ENCODE peak calls at places on chromosome 16, in four cellular contexts. One of them, this sample, is unnamed.

GRCh38 chr16:9802160-9802559 is 380.1 kb downstream of the GRIN2A start:
- DNase-seq in colonic mucosa: no peak
- DNase-seq in cardiac fibroblast: no peak
- DNase-seq in mammary epithelial cell: no peak
- DNase-seq in this sample: no peak

GRCh38 chr16:87982491-87983415 is 31.5 kb downstream of the BANP start:
- DNase-seq in colonic mucosa: no peak
- DNase-seq in cardiac fibroblast: no peak
- DNase-seq in mammary epithelial cell: no peak
- DNase-seq in this sample: no peak

GRCh38 chr16:67857547-67858233 is 10.2 kb upstream of the CENPT start:
- DNase-seq in colonic mucosa: peak; percentile 65
- DNase-seq in cardiac fibroblast: peak; percentile 98
- DNase-seq in mammary epithelial cell: peak; percentile 96
- DNase-seq in this sample: peak; percentile 91

GRCh38 chr16:51407921-51408320 is 256.9 kb upstream of the SALL1 start:
- DNase-seq in colonic mucosa: no peak
- DNase-seq in cardiac fibroblast: peak; percentile 42
- DNase-seq in mammary epithelial cell: no peak
- DNase-seq in this sample: no peak

GRCh38 chr16:17277981-17278381 is 192.8 kb downstream of the XYLT1 start:
- DNase-seq in colonic mucosa: peak; percentile 76
- DNase-seq in cardiac fibroblast: peak; percentile 26
- DNase-seq in mammary epithelial cell: no peak
- DNase-seq in this sample: no peak

GRCh38 chr16:11233727-11234376 is 22.2 kb downstream of the SOCS1 start:
- DNase-seq in colonic mucosa: no peak
- DNase-seq in cardiac fibroblast: no peak
- DNase-seq in mammary epithelial cell: no peak
- DNase-seq in this sample: no peak

GRCh38 chr16:67470314-67470713 is 10.6 kb downstream of the ATP6V0D1 start:
- DNase-seq in colonic mucosa: peak; percentile 32
- DNase-seq in cardiac fibroblast: no peak
- DNase-seq in mammary epithelial cell: no peak
- DNase-seq in this sample: peak; percentile 99

GRCh38 chr16:78762222-78762621 is 662.8 kb downstream of the WWOX start:
- DNase-seq in colonic mucosa: no peak
- DNase-seq in cardiac fibroblast: no peak
- DNase-seq in mammary epithelial cell: no peak
- DNase-seq in this sample: no peak

GRCh38 chr16:66020061-66020460 is 346.4 kb upstream of the CDH5 start:
- DNase-seq in colonic mucosa: no peak
- DNase-seq in cardiac fibroblast: peak; percentile 9
- DNase-seq in mammary epithelial cell: no peak
- DNase-seq in this sample: no peak

GRCh38 chr16:80197790-80198201 is 343.0 kb upstream of the DYNLRB2 start:
- DNase-seq in colonic mucosa: no peak
- DNase-seq in cardiac fibroblast: peak; percentile 95
- DNase-seq in mammary epithelial cell: peak; percentile 93
- DNase-seq in this sample: no peak

GRCh38 chr16:15770107-15770506 is 86.7 kb downstream of the MYH11 start:
- DNase-seq in colonic mucosa: no peak
- DNase-seq in cardiac fibroblast: no peak
- DNase-seq in mammary epithelial cell: no peak
- DNase-seq in this sample: no peak

GRCh38 chr16:9677301-9677653 is 505.0 kb downstream of the GRIN2A start:
- DNase-seq in colonic mucosa: no peak
- DNase-seq in cardiac fibroblast: no peak
- DNase-seq in mammary epithelial cell: no peak
- DNase-seq in this sample: no peak

GRCh38 chr16:56923481-56923880 is 8.5 kb upstream of the HERPUD1 start:
- DNase-seq in colonic mucosa: no peak
- DNase-seq in cardiac fibroblast: peak; percentile 54
- DNase-seq in mammary epithelial cell: no peak
- DNase-seq in this sample: no peak

GRCh38 chr16:18969855-18970240 is 13.9 kb upstream of the TMC7 start:
- DNase-seq in colonic mucosa: no peak
- DNase-seq in cardiac fibroblast: no peak
- DNase-seq in mammary epithelial cell: no peak
- DNase-seq in this sample: no peak

GRCh38 chr16:18966791-18967190 is 16.9 kb upstream of the TMC7 start:
- DNase-seq in colonic mucosa: no peak
- DNase-seq in cardiac fibroblast: no peak
- DNase-seq in mammary epithelial cell: no peak
- DNase-seq in this sample: no peak

GRCh38 chr16:18975109-18975508 is 8.6 kb upstream of the TMC7 start:
- DNase-seq in colonic mucosa: no peak
- DNase-seq in cardiac fibroblast: no peak
- DNase-seq in mammary epithelial cell: no peak
- DNase-seq in this sample: no peak

GRCh38 chr16:18965555-18965954 is 18.2 kb upstream of the TMC7 start:
- DNase-seq in colonic mucosa: no peak
- DNase-seq in cardiac fibroblast: no peak
- DNase-seq in mammary epithelial cell: no peak
- DNase-seq in this sample: no peak

DNA sequence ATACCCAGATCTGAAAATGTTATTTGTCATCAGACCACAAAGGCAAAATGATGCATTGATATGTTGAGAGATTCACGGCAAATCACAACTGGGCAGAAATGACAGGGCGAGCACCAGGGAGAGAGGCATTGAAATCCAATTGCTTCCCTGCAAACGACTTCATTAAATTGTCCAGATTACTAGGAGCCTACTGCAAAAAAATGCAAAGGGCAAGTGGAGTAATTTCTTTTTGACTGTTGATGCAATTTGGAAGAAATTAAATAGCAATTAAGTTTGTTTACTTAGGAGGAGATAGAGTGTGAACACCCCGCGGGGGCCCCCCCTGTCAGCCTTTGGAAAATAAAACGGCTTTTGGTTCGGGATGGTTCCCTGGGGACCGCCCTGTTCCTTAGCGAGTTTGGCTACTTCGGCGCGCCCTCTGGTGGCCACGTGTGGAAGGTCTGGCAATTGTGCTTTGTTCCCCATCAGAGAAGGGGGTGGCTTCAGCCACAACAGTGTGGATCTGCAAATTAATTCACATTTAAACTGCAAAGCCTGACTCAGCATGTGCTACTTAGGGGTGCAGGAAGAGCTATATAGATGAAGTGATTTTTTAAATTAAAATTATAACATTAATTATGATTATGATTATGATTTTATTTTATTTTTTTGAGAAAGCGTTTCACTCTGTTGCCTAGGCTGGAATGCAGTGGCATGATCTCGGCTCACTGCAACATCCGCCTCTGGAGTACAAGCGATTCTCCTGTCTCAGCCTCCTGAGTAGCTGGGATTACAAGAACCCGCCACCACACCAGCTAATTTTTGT is 14.5 kb upstream of the TMC7 start:
- DNase-seq in colonic mucosa: peak; percentile 92
- DNase-seq in cardiac fibroblast: peak; percentile 84
- DNase-seq in mammary epithelial cell: peak; percentile 56
- DNase-seq in this sample: peak; percentile 65
- H3K4me3 ChIP-seq in colonic mucosa: no peak overlapping the region
- H3K4me3 ChIP-seq in cardiac fibroblast: peak overlapping the region; percentile 46
- H3K4me3 ChIP-seq in mammary epithelial cell: peak overlapping the region; percentile 20
- H3K4me3 ChIP-seq in this sample: peak overlapping the region; percentile 41

GRCh38 chr16:84611041-84611440 is 6.8 kb downstream of the COTL1 start:
- DNase-seq in colonic mucosa: no peak
- DNase-seq in cardiac fibroblast: peak; percentile 18
- DNase-seq in mammary epithelial cell: no peak
- DNase-seq in this sample: no peak
- H3K4me3 ChIP-seq in colonic mucosa: no peak overlapping the region
- H3K4me3 ChIP-seq in cardiac fibroblast: no peak overlapping the region
- H3K4me3 ChIP-seq in mammary epithelial cell: no peak overlapping the region
- H3K4me3 ChIP-seq in this sample: no peak overlapping the region

DNA sequence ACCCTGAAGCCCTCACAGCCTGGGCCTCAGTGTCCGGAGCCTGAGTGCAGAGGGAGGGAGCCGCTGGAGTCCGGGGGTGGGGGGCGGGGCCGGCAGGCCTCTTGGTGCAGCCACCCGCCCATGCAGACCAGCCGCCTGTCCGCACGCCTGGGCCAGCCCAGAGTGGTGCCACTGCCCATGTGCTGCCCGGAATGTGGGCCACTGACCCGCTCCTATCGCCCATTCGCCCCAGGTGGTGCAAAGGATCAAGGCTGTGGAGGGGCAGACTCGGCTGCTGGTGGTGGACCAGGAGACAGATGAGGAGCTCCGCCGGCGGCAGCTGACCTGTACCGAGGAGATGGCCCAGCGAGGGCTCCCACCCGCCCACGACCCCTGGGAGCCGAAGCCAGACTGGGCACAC is 2.6 kb downstream of the NHERF2 start:
- DNase-seq in colonic mucosa: no peak
- DNase-seq in cardiac fibroblast: no peak
- DNase-seq in mammary epithelial cell: no peak
- DNase-seq in this sample: no peak
- H3K4me3 ChIP-seq in colonic mucosa: no peak overlapping the region
- H3K4me3 ChIP-seq in cardiac fibroblast: no peak overlapping the region
- H3K4me3 ChIP-seq in mammary epithelial cell: no peak overlapping the region
- H3K4me3 ChIP-seq in this sample: peak overlapping the region; percentile 25

DNA sequence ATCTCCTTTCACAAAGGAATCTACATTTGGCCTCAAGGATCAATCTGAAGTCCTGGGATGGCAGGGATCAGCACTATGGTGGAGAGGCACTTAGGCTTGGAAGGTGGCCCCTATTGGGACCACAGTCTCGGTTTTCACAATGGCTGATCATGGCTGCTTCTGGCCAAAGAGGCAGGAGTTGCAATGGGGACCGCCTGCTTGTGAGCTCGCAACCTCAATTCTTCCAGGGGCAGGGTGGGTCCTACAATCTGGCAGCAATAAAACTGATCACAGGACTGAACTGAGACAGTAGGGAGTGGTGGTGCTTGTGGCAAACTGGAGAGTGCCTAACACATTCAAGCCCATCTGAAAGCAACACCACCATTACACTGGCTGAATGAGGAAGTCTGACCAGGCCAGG is 83.1 kb downstream of the NETO2 start:
- DNase-seq in colonic mucosa: no peak
- DNase-seq in cardiac fibroblast: no peak
- DNase-seq in mammary epithelial cell: no peak
- DNase-seq in this sample: no peak
- H3K4me3 ChIP-seq in colonic mucosa: no peak overlapping the region
- H3K4me3 ChIP-seq in cardiac fibroblast: no peak overlapping the region
- H3K4me3 ChIP-seq in mammary epithelial cell: no peak overlapping the region
- H3K4me3 ChIP-seq in this sample: no peak overlapping the region

GRCh38 chr16:70370924-70371323 is 24.2 kb downstream of the DDX19A start:
- DNase-seq in colonic mucosa: no peak
- DNase-seq in cardiac fibroblast: no peak
- DNase-seq in mammary epithelial cell: no peak
- DNase-seq in this sample: peak; percentile 64
- H3K4me3 ChIP-seq in colonic mucosa: no peak overlapping the region
- H3K4me3 ChIP-seq in cardiac fibroblast: no peak overlapping the region
- H3K4me3 ChIP-seq in mammary epithelial cell: no peak overlapping the region
- H3K4me3 ChIP-seq in this sample: no peak overlapping the region

GRCh38 chr16:984106-984505 is 2.5 kb downstream of the SOX8 start:
- DNase-seq in colonic mucosa: no peak
- DNase-seq in cardiac fibroblast: no peak
- DNase-seq in mammary epithelial cell: no peak
- DNase-seq in this sample: no peak
- H3K4me3 ChIP-seq in colonic mucosa: no peak overlapping the region
- H3K4me3 ChIP-seq in cardiac fibroblast: no peak overlapping the region
- H3K4me3 ChIP-seq in mammary epithelial cell: no peak overlapping the region
- H3K4me3 ChIP-seq in this sample: no peak overlapping the region

GRCh38 chr16:82514262-82514661 is 112.5 kb upstream of the CDH13 start:
- DNase-seq in colonic mucosa: no peak
- DNase-seq in cardiac fibroblast: no peak
- DNase-seq in mammary epithelial cell: no peak
- DNase-seq in this sample: no peak
- H3K4me3 ChIP-seq in colonic mucosa: no peak overlapping the region
- H3K4me3 ChIP-seq in cardiac fibroblast: no peak overlapping the region
- H3K4me3 ChIP-seq in mammary epithelial cell: no peak overlapping the region
- H3K4me3 ChIP-seq in this sample: no peak overlapping the region

GRCh38 chr16:28932339-28933141 is 769 bp downstream of the CD19 start:
- DNase-seq in colonic mucosa: no peak
- DNase-seq in cardiac fibroblast: no peak
- DNase-seq in mammary epithelial cell: no peak
- DNase-seq in this sample: no peak
- H3K4me3 ChIP-seq in colonic mucosa: no peak overlapping the region
- H3K4me3 ChIP-seq in cardiac fibroblast: no peak overlapping the region
- H3K4me3 ChIP-seq in mammary epithelial cell: no peak overlapping the region
- H3K4me3 ChIP-seq in this sample: no peak overlapping the region

This sample was measured in gastrocnemius medialis.